ENCODE peak calls at places on chromosomes 13 and 19, in ten cellular contexts. C, E, P, D, F, M, I, U, Q and K are unnamed samples.

GRCh38 chr13:32940601-32941000 is 75.6 kb upstream of the KL start:
- DNase-seq in C (no peak), E (no peak), P (no peak), D (no peak), F (no peak), M (no peak), I (no peak), U (no peak), Q (no peak), K (no peak)

GRCh38 chr19:19185853-19186728 is 5.9 kb downstream of the BORCS8 start:
- DNase-seq in C (peak), E (no peak), P (peak), D (peak), F (no peak), M (no peak), I (no peak), U (no peak), Q (peak), K (no peak)

GRCh38 chr13:94609196-94609595 is 7.5 kb downstream of the GPR180 start:
- DNase-seq in C (no peak), E (no peak), P (no peak), D (no peak), F (no peak), M (no peak), I (no peak), U (no peak), Q (no peak), K (no peak)

GRCh38 chr13:98672947-98673545 is 79.4 kb downstream of the SLC15A1 start:
- DNase-seq in C (peak), E (peak), P (peak), D (peak), F (peak), M (peak), I (peak), U (peak), Q (peak), K (peak)

GRCh38 chr19:51735759-51736449 is 12.1 kb upstream of the HAS1 start:
- DNase-seq in C (no peak), E (no peak), P (no peak), D (no peak), F (peak), M (peak), I (no peak), U (no peak), Q (no peak), K (no peak)

GRCh38 chr19:50230379-50231351 is 27.2 kb downstream of the MYH14 start:
- DNase-seq in C (no peak), E (no peak), P (no peak), D (no peak), F (no peak), M (no peak), I (no peak), U (no peak), Q (no peak), K (peak)

GRCh38 chr19:29841209-29841558 is 29.4 kb downstream of the CCNE1 start:
- DNase-seq in C (no peak), E (no peak), P (no peak), D (no peak), F (no peak), M (no peak), I (no peak), U (no peak), Q (no peak), K (no peak)

GRCh38 chr19:5563941-5564612 is 3.7 kb downstream of the TINCR start:
- DNase-seq in C (no peak), E (no peak), P (no peak), D (no peak), F (no peak), M (no peak), I (no peak), U (no peak), Q (no peak), K (no peak)

GRCh38 chr19:3275068-3275582 is 50.7 kb downstream of the CELF5 start:
- DNase-seq in C (peak), E (no peak), P (peak), D (peak), F (no peak), M (no peak), I (peak), U (peak), Q (peak), K (no peak)

GRCh38 chr19:372306-372890 is 27.8 kb upstream of the MIER2 start:
- DNase-seq in C (no peak), E (no peak), P (no peak), D (no peak), F (peak), M (peak), I (no peak), U (no peak), Q (no peak), K (no peak)

GRCh38 chr13:28606466-28606865 is 52.5 kb upstream of the POMP start:
- DNase-seq in C (no peak), E (no peak), P (no peak), D (no peak), F (no peak), M (no peak), I (no peak), U (no peak), Q (no peak), K (no peak)

GRCh38 chr13:30618186-30618937 is 642 bp downstream of the USPL1 start:
- DNase-seq in C (no peak), E (peak), P (no peak), D (peak), F (no peak), M (no peak), I (peak), U (peak), Q (no peak), K (peak)

GRCh38 chr13:79311456-79311855 is 94.6 kb downstream of the RBM26 start:
- DNase-seq in C (no peak), E (no peak), P (no peak), D (no peak), F (no peak), M (no peak), I (no peak), U (no peak), Q (no peak), K (no peak)

GRCh38 chr19:3095375-3096191 is 1.4 kb downstream of the GNA11 start:
- DNase-seq in C (peak), E (peak), P (no peak), D (peak), F (no peak), M (no peak), I (no peak), U (no peak), Q (peak), K (no peak)

GRCh38 chr13:36778083-36778671 is 40.8 kb upstream of the RFXAP start:
- DNase-seq in C (no peak), E (no peak), P (no peak), D (no peak), F (no peak), M (no peak), I (no peak), U (no peak), Q (no peak), K (no peak)